ENCODE peak calls at places on chromosomes 7 and 10, in ten cellular contexts. D is ovary, I is tibial nerve, F is uterus, H is HCT116, M is transverse colon, C is heart left ventricle, X is GM12892, W is A549, O is endothelial cell of umbilical vein. K is an unnamed sample.

GRCh38 chr10:33116293-33116697 is 158.3 kb upstream of the ITGB1 start:
- DNase-seq in D (peak; percentile 33), I (peak; percentile 68), F (no peak), H (peak; percentile 41), M (no peak), C (peak; percentile 29), X (no peak), W (peak; percentile 67), O (peak; percentile 81), K (no peak)

GRCh38 chr10:132929953-132930640 is 12.3 kb downstream of the CFAP46 start:
- DNase-seq in D (no peak), I (no peak), F (no peak), H (no peak), M (no peak), C (no peak), X (no peak), W (no peak), O (no peak), K (no peak)

GRCh38 chr10:14438576-14438975 is 107.9 kb upstream of the FRMD4A start:
- DNase-seq in D (no peak), I (no peak), F (no peak), H (no peak), M (no peak), C (no peak), X (no peak), W (no peak), O (no peak), K (no peak)

GRCh38 chr7:64672414-64672813 is 6.5 kb downstream of the ZNF107 start:
- DNase-seq in D (no peak), I (no peak), F (no peak), H (no peak), M (no peak), C (no peak), X (no peak), W (no peak), O (no peak), K (no peak)

GRCh38 chr10:3778708-3779108 is 6.3 kb downstream of the KLF6 start:
- DNase-seq in D (peak; percentile 1), I (no peak), F (no peak), H (no peak), M (no peak), C (no peak), X (no peak), W (no peak), O (peak; percentile 26), K (no peak)

GRCh38 chr7:101121996-101122932 is 4.6 kb upstream of the SERPINE1 start:
- DNase-seq in D (peak; percentile 91), I (peak; percentile 69), F (peak; percentile 87), H (peak; percentile 63), M (peak; percentile 65), C (peak; percentile 85), X (peak; percentile 46), W (peak; percentile 95), O (peak; percentile 96), K (peak; percentile 76)

GRCh38 chr10:20673175-20673574 is 223.9 kb downstream of the NEBL start:
- DNase-seq in D (no peak), I (no peak), F (no peak), H (no peak), M (no peak), C (no peak), X (no peak), W (no peak), O (no peak), K (no peak)

GRCh38 chr7:87599336-87599735 is 1.3 kb downstream of the ABCB1 start:
- DNase-seq in D (no peak), I (no peak), F (no peak), H (no peak), M (peak; percentile 53), C (no peak), X (peak; percentile 33), W (no peak), O (no peak), K (no peak)

GRCh38 chr7:25565949-25566348 is 337.7 kb upstream of the NPVF start:
- DNase-seq in D (peak; percentile 51), I (peak; percentile 72), F (peak; percentile 79), H (peak; percentile 44), M (peak; percentile 73), C (peak; percentile 50), X (peak; percentile 5), W (peak; percentile 74), O (peak; percentile 88), K (peak; percentile 33)

GRCh38 chr7:30147223-30147622 is 12.4 kb downstream of the MTURN start:
- DNase-seq in D (no peak), I (no peak), F (no peak), H (no peak), M (no peak), C (no peak), X (no peak), W (no peak), O (no peak), K (no peak)

GRCh38 chr10:71636588-71636987 is 83.0 kb downstream of the C10orf105 start:
- DNase-seq in D (no peak), I (no peak), F (no peak), H (no peak), M (no peak), C (no peak), X (no peak), W (no peak), O (no peak), K (no peak)

GRCh38 chr7:12827920-12828319 is 140.5 kb downstream of the ARL4A start:
- DNase-seq in D (no peak), I (no peak), F (no peak), H (no peak), M (no peak), C (no peak), X (no peak), W (no peak), O (no peak), K (no peak)

GRCh38 chr10:68333905-68334431 is 1.2 kb upstream of the PBLD start:
- DNase-seq in D (no peak), I (no peak), F (no peak), H (no peak), M (no peak), C (no peak), X (no peak), W (no peak), O (peak; percentile 22), K (no peak)

GRCh38 chr10:68340358-68341080 is 7.8 kb upstream of the PBLD start:
- DNase-seq in D (no peak), I (no peak), F (no peak), H (no peak), M (no peak), C (no peak), X (no peak), W (no peak), O (no peak), K (no peak)

GRCh38 chr10:68333452-68333851 is 724 bp upstream of the PBLD start:
- DNase-seq in D (no peak), I (no peak), F (no peak), H (no peak), M (no peak), C (no peak), X (no peak), W (no peak), O (no peak), K (no peak)

GRCh38 chr10:68334672-68335467 is 2.1 kb upstream of the PBLD start:
- DNase-seq in D (no peak), I (no peak), F (no peak), H (no peak), M (no peak), C (no peak), X (no peak), W (no peak), O (peak; percentile 15), K (no peak)

GRCh38 chr10:68336952-68337351 is 4.2 kb upstream of the PBLD start:
- DNase-seq in D (no peak), I (no peak), F (no peak), H (no peak), M (no peak), C (no peak), X (no peak), W (no peak), O (no peak), K (no peak)
- TF ChIP-seq POLR2A in D (no peak), I (no peak), F (no peak), H (no peak), M (no peak), C (no peak), X (no peak), W (no peak), O (no peak), K (no peak)

DNA sequence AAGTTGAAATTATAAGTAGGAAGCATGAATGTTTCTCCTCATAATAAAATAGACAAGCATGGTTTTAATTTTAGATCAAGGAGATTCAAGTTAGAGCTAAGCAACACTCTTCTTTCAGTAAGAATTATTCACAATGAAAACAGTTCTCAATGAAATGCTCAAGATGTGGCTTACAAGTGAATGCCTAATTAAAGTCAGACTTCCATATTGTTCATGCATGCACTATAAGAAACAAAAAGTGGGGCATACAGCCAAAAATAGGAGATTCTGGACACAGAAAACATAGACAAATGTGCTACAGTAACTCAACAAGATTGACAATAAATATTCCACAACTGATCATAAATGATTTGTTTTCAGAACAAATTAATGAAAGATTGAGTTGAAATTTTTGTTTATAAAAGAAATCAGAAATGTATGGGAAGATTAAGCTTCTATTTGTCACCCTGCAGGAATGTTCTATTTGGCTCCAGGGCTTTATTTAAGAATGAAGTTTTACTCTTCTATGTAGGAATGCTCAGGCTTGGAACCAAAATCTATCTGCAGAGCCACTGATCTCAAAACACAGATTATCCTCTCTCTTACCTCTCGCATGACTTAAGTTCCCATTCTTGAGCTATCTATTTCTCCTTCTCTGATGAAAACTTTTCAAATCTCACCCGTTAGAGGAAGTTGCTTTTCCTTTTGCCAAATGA is 89.0 kb upstream of the PIP4K2A start:
- DNase-seq in D (no peak), I (no peak), F (no peak), H (no peak), M (no peak), C (no peak), X (no peak), W (no peak), O (no peak), K (no peak)
- TF ChIP-seq POLR2A in D (no peak), I (no peak), F (no peak), H (no peak), M (no peak), C (no peak), X (no peak), W (no peak), O (no peak), K (no peak)

DNA sequence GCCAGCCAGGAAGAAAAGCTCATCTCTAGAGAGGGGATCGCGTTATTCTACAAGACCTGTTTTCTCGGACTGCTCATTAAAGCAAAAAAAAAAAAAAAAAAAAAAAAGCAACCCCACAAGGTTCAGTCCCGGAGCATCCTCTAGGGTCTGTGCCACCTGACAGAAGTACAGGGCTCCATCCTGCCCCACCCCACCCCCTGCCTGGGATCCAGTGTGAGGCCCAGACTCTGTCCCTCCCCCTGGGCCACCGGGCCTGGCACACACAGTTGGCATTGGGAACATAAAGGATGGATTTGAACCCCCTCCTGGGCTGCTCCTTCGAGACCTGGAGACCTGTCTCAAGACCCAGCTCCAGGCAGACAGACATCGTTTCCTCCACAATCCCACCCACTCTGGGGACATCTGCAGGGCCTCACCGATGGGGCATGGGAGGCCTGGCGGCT is 685 bp downstream of the ORAI2 start:
- DNase-seq in D (peak; percentile 33), I (no peak), F (no peak), H (no peak), M (no peak), C (no peak), X (no peak), W (no peak), O (no peak), K (no peak)
- TF ChIP-seq POLR2A in D (no peak), I (no peak), F (no peak), H (no peak), M (no peak), C (no peak), X (no peak), W (no peak), O (no peak), K (no peak)

GRCh38 chr10:60434418-60435046 is 44.9 kb upstream of the ANK3 start:
- DNase-seq in D (peak; percentile 11), I (peak; percentile 62), F (peak; percentile 18), H (peak; percentile 43), M (peak; percentile 28), C (peak; percentile 21), X (no peak), W (peak; percentile 67), O (peak; percentile 78), K (no peak)
- TF ChIP-seq POLR2A in D (no peak), I (no peak), F (no peak), H (no peak), M (no peak), C (no peak), X (no peak), W (no peak), O (no peak), K (no peak)